ENCODE peak calls at places on chromosomes 5 and 9, in four cellular contexts. F is BE2C, H is LoVo, W is astrocyte of the spinal cord. X is an unnamed sample.

GRCh38 chr5:121503111-121503840 is 348.4 kb upstream of the FTMT start:
- DNase-seq in F (peak), H (peak), W (peak), X (peak)

GRCh38 chr9:3760031-3760430 is 234.2 kb upstream of the RFX3 start:
- DNase-seq in F (no peak), H (peak), W (no peak), X (no peak)

GRCh38 chr5:18984559-18985080 is 1003.4 kb downstream of the CDH18 start:
- DNase-seq in F (no peak), H (no peak), W (no peak), X (no peak)

GRCh38 chr5:78526049-78526525 is 122.5 kb downstream of the LHFPL2 start:
- DNase-seq in F (no peak), H (no peak), W (peak), X (no peak)

GRCh38 chr5:110917161-110917875 is 154.2 kb upstream of the TSLP start:
- DNase-seq in F (no peak), H (no peak), W (peak), X (no peak)

GRCh38 chr5:56620903-56621680 is 194.3 kb upstream of the MAP3K1 start:
- DNase-seq in F (no peak), H (no peak), W (peak), X (no peak)

GRCh38 chr5:171157775-171158174 is 151.3 kb upstream of the TLX3 start:
- DNase-seq in F (peak), H (no peak), W (no peak), X (no peak)

GRCh38 chr5:163766936-163767670 is 261.7 kb downstream of the MAT2B start:
- DNase-seq in F (no peak), H (no peak), W (no peak), X (no peak)

GRCh38 chr5:53501054-53501453 is 20.6 kb downstream of the FST start:
- DNase-seq in F (no peak), H (no peak), W (no peak), X (no peak)

GRCh38 chr9:108331596-108331995 is 524.2 kb downstream of the ACTL7B start:
- DNase-seq in F (no peak), H (no peak), W (no peak), X (no peak)

GRCh38 chr5:180169246-180170110 is 39.5 kb downstream of the RASGEF1C start:
- DNase-seq in F (no peak), H (no peak), W (no peak), X (no peak)

GRCh38 chr9:126965541-126966428 is 51.2 kb downstream of the RALGPS1 start:
- DNase-seq in F (peak), H (peak), W (peak), X (peak)

GRCh38 chr5:42930934-42931333 is 109.2 kb downstream of the ANXA2R start:
- DNase-seq in F (no peak), H (no peak), W (no peak), X (no peak)

GRCh38 chr9:130053504-130054427 is at the start of gene GPR107:
- DNase-seq in F (peak), H (peak), W (peak), X (peak)

GRCh38 chr9:86945868-86946711 is 1.2 kb downstream of the GAS1 start:
- DNase-seq in F (peak), H (peak), W (peak), X (peak)

GRCh38 chr5:40497573-40497972 is 182.1 kb upstream of the PTGER4 start:
- DNase-seq in F (no peak), H (no peak), W (peak), X (no peak)

GRCh38 chr9:134136117-134136996 is 475 bp downstream of the WDR5 start:
- DNase-seq in F (no peak), H (no peak), W (peak), X (no peak)

GRCh38 chr9:71218774-71219173 is 97.4 kb upstream of the TRPM3 start:
- DNase-seq in F (no peak), H (no peak), W (peak), X (no peak)

GRCh38 chr9:18632624-18633407 is 158.9 kb downstream of the ADAMTSL1 start:
- DNase-seq in F (no peak), H (no peak), W (peak), X (no peak)

GRCh38 chr5:126811515-126812198 is 34.7 kb downstream of the LMNB1 start:
- DNase-seq in F (no peak), H (no peak), W (peak), X (no peak)

GRCh38 chr9:5557606-5558587 is 47.6 kb downstream of the PDCD1LG2 start:
- DNase-seq in F (no peak), H (no peak), W (peak), X (no peak)

GRCh38 chr9:126327016-126327749 is 554 bp downstream of the MVB12B start:
- DNase-seq in F (peak), H (no peak), W (no peak), X (peak)

GRCh38 chr5:17412760-17413671 is 85.0 kb upstream of the TAF11L2 start:
- DNase-seq in F (no peak), H (no peak), W (no peak), X (peak)

GRCh38 chr5:55481293-55481900 is 53.4 kb downstream of the PLPP1 start:
- DNase-seq in F (no peak), H (no peak), W (peak), X (no peak)

GRCh38 chr5:59483971-59484472 is 409.5 kb downstream of the PDE4D start:
- DNase-seq in F (peak), H (no peak), W (peak), X (no peak)

GRCh38 chr5:97096096-97096648 is 46.2 kb downstream of the LIX1 start:
- DNase-seq in F (no peak), H (peak), W (peak), X (no peak)

GRCh38 chr9:15513335-15513734 is 2.6 kb upstream of the PSIP1 start:
- DNase-seq in F (peak), H (no peak), W (no peak), X (peak)

GRCh38 chr5:34743878-34744277 is 87.8 kb downstream of the RAI14 start:
- DNase-seq in F (no peak), H (no peak), W (peak), X (no peak)

GRCh38 chr5:91425046-91425445 is 41.9 kb upstream of the ARRDC3 start:
- DNase-seq in F (no peak), H (no peak), W (no peak), X (no peak)

GRCh38 chr5:149414405-149415244 is 35.5 kb upstream of the IL17B start:
- DNase-seq in F (peak), H (no peak), W (peak), X (no peak)

GRCh38 chr9:71719585-71719984 is 48.7 kb downstream of the CEMIP2 start:
- DNase-seq in F (no peak), H (no peak), W (peak), X (no peak)

GRCh38 chr5:4802044-4802443 is 338.1 kb upstream of the ADAMTS16 start:
- DNase-seq in F (no peak), H (no peak), W (peak), X (no peak)

GRCh38 chr5:138160706-138161105 is 17.7 kb downstream of the BRD8 start:
- DNase-seq in F (no peak), H (no peak), W (no peak), X (no peak)

GRCh38 chr5:862367-863243 is 11.8 kb upstream of the ZDHHC11 start:
- DNase-seq in F (peak), H (no peak), W (no peak), X (no peak)

GRCh38 chr5:6732634-6733410 is 19.6 kb downstream of the TENT4A start:
- DNase-seq in F (peak), H (no peak), W (peak), X (no peak)

GRCh38 chr9:36970007-36970888 is 63.8 kb downstream of the PAX5 start:
- DNase-seq in F (no peak), H (no peak), W (no peak), X (no peak)

GRCh38 chr5:179906795-179907569 is 715 bp downstream of the TBC1D9B start:
- DNase-seq in F (peak), H (peak), W (peak), X (no peak)

GRCh38 chr5:151448038-151448985 is 909 bp downstream of the SLC36A1 start:
- DNase-seq in F (peak), H (peak), W (no peak), X (peak)

X was measured in WERI-Rb-1.